ENCODE peak calls at places on chromosomes 2 and 18, in nine cellular contexts. G, T, S, M, L, I, Y, V and K are unnamed samples.

GRCh38 chr2:97716695-97717617 is 3.6 kb downstream of the ZAP70 start:
- DNase-seq in V (no peak), L (no peak), M (no peak), Y (no peak), G (no peak), S (no peak), T (no peak), I (no peak), K (no peak)

GRCh38 chr2:223697921-223698645 is 95.9 kb upstream of the SCG2 start:
- DNase-seq in M (no peak), T (no peak), L (no peak), Y (no peak), G (peak; percentile 42), S (no peak), I (peak; percentile 96), V (no peak), K (no peak)

GRCh38 chr2:136104977-136105376 is 13.0 kb downstream of the CXCR4 start:
- DNase-seq in M (no peak), T (no peak), Y (no peak), S (no peak), V (no peak), G (no peak), L (no peak), I (no peak), K (no peak)

GRCh38 chr2:117703868-117704267 is 110.6 kb upstream of the DDX18 start:
- DNase-seq in L (no peak), S (no peak), V (no peak), Y (no peak), M (no peak), G (no peak), T (no peak), I (no peak), K (no peak)

GRCh38 chr18:10304853-10305252 is 149.6 kb upstream of the APCDD1 start:
- DNase-seq in T (no peak), G (no peak), Y (peak; percentile 82), M (no peak), V (no peak), S (no peak), I (no peak), L (peak; percentile 97), K (no peak)

GRCh38 chr2:215843579-215843978 is 169.8 kb downstream of the MREG start:
- DNase-seq in V (no peak), M (no peak), L (peak; percentile 96), I (peak; percentile 31), G (peak; percentile 37), S (no peak), T (no peak), Y (peak; percentile 70), K (no peak)

GRCh38 chr2:174585111-174585510 is 12.5 kb downstream of the WIPF1 start:
- DNase-seq in G (no peak), I (no peak), V (no peak), M (no peak), L (peak; percentile 26), T (no peak), S (no peak), Y (no peak), K (no peak)

GRCh38 chr2:62305421-62306176 is 109.7 kb downstream of the B3GNT2 start:
- DNase-seq in G (no peak), T (no peak), V (no peak), M (no peak), S (no peak), I (no peak), L (no peak), Y (no peak), K (no peak)

GRCh38 chr18:39184176-39184575 is 1618.6 kb upstream of the CELF4 start:
- DNase-seq in V (no peak), G (no peak), I (no peak), M (no peak), L (no peak), S (no peak), Y (no peak), T (no peak), K (no peak)

GRCh38 chr2:72813841-72814240 is 12.0 kb downstream of the EXOC6B start:
- DNase-seq in S (no peak), M (no peak), V (no peak), I (no peak), L (peak; percentile 61), Y (no peak), G (no peak), T (no peak), K (no peak)

GRCh38 chr2:225137971-225138370 is 95.7 kb upstream of the DOCK10 start:
- DNase-seq in V (no peak), L (peak; percentile 71), Y (no peak), I (no peak), S (no peak), M (no peak), T (no peak), G (peak; percentile 6), K (no peak)

GRCh38 chr2:241490825-241491505 is 17.4 kb downstream of the STK25 start:
- DNase-seq in V (no peak), L (no peak), T (no peak), G (no peak), S (no peak), M (no peak), Y (no peak), I (no peak), K (no peak)

GRCh38 chr2:98524168-98524567 is 79.5 kb downstream of the INPP4A start:
- DNase-seq in I (no peak), G (no peak), M (no peak), L (no peak), V (no peak), S (no peak), Y (no peak), T (no peak), K (no peak)

GRCh38 chr2:38734299-38735058 is 16.7 kb downstream of the SRSF7 start:
- DNase-seq in S (no peak), G (no peak), Y (peak; percentile 60), I (no peak), T (no peak), L (no peak), V (no peak), M (no peak), K (no peak)

GRCh38 chr2:25561136-25561850 is 112.1 kb downstream of the DTNB start:
- DNase-seq in S (no peak), I (no peak), G (no peak), M (no peak), T (no peak), L (no peak), Y (no peak), V (peak; percentile 38), K (no peak)

GRCh38 chr2:223909048-223909741 is 35.9 kb downstream of the WDFY1 start:
- DNase-seq in I (no peak), T (no peak), S (no peak), G (peak; percentile 10), L (no peak), Y (no peak), M (no peak), V (no peak), K (no peak)

GRCh38 chr2:203650860-203651613 is 55.4 kb upstream of the CD28 start:
- DNase-seq in S (no peak), Y (no peak), L (peak; percentile 77), V (no peak), T (no peak), I (peak; percentile 37), M (no peak), G (peak; percentile 71), K (no peak)
- TF ChIP-seq CTCF in S (peak; percentile 54), Y (no peak), L (no peak), V (peak; percentile 53), T (peak; percentile 28), I (peak; percentile 14), M (no peak), G (peak; percentile 76), K (no peak)

GRCh38 chr18:42821492-42821891 is 294.0 kb downstream of the RIT2 start:
- DNase-seq in S (no peak), T (no peak), I (no peak), G (no peak), M (no peak), L (no peak), Y (no peak), V (no peak), K (no peak)
- TF ChIP-seq CTCF in S (no peak), T (no peak), I (no peak), G (no peak), M (no peak), L (no peak), Y (no peak), V (no peak), K (no peak)

DNA sequence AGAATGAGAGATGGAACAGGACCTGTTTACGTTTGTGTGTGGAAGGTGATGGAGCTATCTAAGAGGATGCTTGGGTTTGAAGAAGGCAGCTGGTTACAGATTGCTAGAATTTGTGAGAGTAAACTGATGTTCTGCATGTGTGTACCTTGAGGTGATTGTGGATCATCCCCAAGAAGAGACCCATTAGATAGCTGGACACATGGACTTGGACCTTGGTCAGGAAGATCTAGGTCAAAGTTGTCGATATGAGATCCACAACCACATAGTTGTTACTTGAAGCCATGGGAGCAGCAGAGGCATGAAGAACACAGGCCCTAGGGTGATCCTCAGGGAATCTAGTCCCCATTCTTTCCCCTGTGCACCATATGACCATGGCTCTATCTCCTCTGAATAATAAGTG is 101.0 kb downstream of the PKP4 start:
- DNase-seq in L (no peak), V (no peak), S (no peak), G (no peak), I (no peak), T (no peak), Y (no peak), M (no peak), K (no peak)
- TF ChIP-seq CTCF in L (no peak), V (no peak), S (no peak), G (no peak), I (no peak), T (no peak), Y (no peak), M (no peak), K (no peak)

GRCh38 chr2:160207804-160208661 is 8.0 kb upstream of the ITGB6 start:
- DNase-seq in M (no peak), Y (peak; percentile 78), G (peak; percentile 96), V (no peak), T (no peak), L (peak; percentile 98), S (peak; percentile 96), I (peak; percentile 86), K (no peak)

GRCh38 chr2:160208662-160209229 is 8.7 kb upstream of the ITGB6 start:
- DNase-seq in L (no peak), G (no peak), S (no peak), M (no peak), I (no peak), T (no peak), V (no peak), Y (no peak), K (no peak)

GRCh38 chr2:160210599-160211138 is 10.6 kb upstream of the ITGB6 start:
- DNase-seq in S (no peak), L (peak; percentile 47), G (peak; percentile 86), T (peak; percentile 36), M (peak; percentile 60), I (peak; percentile 68), V (peak; percentile 81), Y (no peak), K (peak; percentile 76)

GRCh38 chr2:160207271-160207670 is 7.2 kb upstream of the ITGB6 start:
- DNase-seq in Y (no peak), I (no peak), M (no peak), T (no peak), V (no peak), G (no peak), S (no peak), L (no peak), K (no peak)

DNA sequence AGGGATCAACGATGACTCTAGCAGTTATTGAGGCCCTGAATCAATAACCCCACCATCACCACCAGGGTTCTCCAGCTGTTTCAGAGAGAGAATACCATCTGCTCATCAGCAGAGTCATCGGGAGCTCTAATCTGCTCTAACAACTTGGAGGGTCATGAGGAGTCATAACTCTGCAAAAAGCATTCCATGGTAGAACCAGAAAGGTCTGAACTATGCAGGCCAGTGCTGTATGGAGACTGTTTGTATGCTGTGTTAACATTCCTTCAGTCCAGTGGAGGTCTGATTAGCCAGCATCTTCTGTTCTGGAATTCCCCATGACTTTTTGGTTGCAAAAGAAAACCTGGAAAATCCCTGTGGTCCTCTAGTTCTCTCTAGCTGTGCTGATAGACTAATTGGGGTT is 9.4 kb upstream of the ITGB6 start:
- DNase-seq in G (peak; percentile 71), V (no peak), Y (no peak), T (no peak), S (no peak), M (no peak), I (no peak), L (peak; percentile 92), K (no peak)
- TF ChIP-seq CTCF in G (no peak), V (no peak), Y (no peak), T (no peak), S (no peak), M (no peak), I (no peak), L (peak; percentile 14), K (no peak)